ENCODE peak calls at places on chromosomes 13 and 19, in five cellular contexts. One of them, this sample, is unnamed.
A peak's percentile ranks its signal among the peaks of the same experiment; 100 is the strongest.

GRCh38 chr13:102298051-102298450 is 103.8 kb downstream of the FGF14 start:
- DNase-seq in SK-N-SH: no peak
- DNase-seq in A549: no peak
- DNase-seq in GM12878: no peak
- DNase-seq in K562: no peak
- DNase-seq in this sample: no peak

GRCh38 chr13:98575009-98575866 is 1.7 kb downstream of the STK24 start:
- DNase-seq in A549: no peak
- DNase-seq in SK-N-SH: no peak
- DNase-seq in GM12878: no peak
- DNase-seq in K562: no peak
- DNase-seq in this sample: no peak

GRCh38 chr19:19259741-19260140 is 13.4 kb downstream of the TM6SF2 start:
- DNase-seq in GM12878: no peak
- DNase-seq in A549: peak; percentile 53
- DNase-seq in K562: peak; percentile 83
- DNase-seq in SK-N-SH: peak; percentile 80
- DNase-seq in this sample: peak; percentile 11

GRCh38 chr19:52889931-52890330 is 7.5 kb downstream of the ZNF320 start:
- DNase-seq in K562: no peak
- DNase-seq in SK-N-SH: no peak
- DNase-seq in A549: no peak
- DNase-seq in GM12878: no peak
- DNase-seq in this sample: no peak

GRCh38 chr13:29937836-29938235 is 87.4 kb upstream of the UBL3 start:
- DNase-seq in A549: no peak
- DNase-seq in GM12878: no peak
- DNase-seq in SK-N-SH: no peak
- DNase-seq in K562: no peak
- DNase-seq in this sample: no peak

GRCh38 chr13:36428083-36428482 is 4.2 kb upstream of the CCNA1 start:
- DNase-seq in GM12878: no peak
- DNase-seq in K562: no peak
- DNase-seq in A549: no peak
- DNase-seq in SK-N-SH: no peak
- DNase-seq in this sample: no peak

GRCh38 chr13:99870541-99870940 is 101.0 kb downstream of the ZIC5 start:
- DNase-seq in SK-N-SH: no peak
- DNase-seq in K562: no peak
- DNase-seq in GM12878: no peak
- DNase-seq in A549: no peak
- DNase-seq in this sample: no peak

GRCh38 chr13:46521921-46522691 is 30.9 kb upstream of the LRCH1 start:
- DNase-seq in K562: no peak
- DNase-seq in GM12878: no peak
- DNase-seq in A549: no peak
- DNase-seq in SK-N-SH: peak; percentile 37
- DNase-seq in this sample: no peak

GRCh38 chr19:38395381-38396127 is 7.1 kb downstream of the SPRED3 start:
- DNase-seq in A549: no peak
- DNase-seq in SK-N-SH: no peak
- DNase-seq in K562: no peak
- DNase-seq in GM12878: no peak
- DNase-seq in this sample: no peak

GRCh38 chr19:18000981-18001836 is 6.8 kb upstream of the ARRDC2 start:
- DNase-seq in SK-N-SH: peak; percentile 92
- DNase-seq in K562: peak; percentile 83
- DNase-seq in A549: peak; percentile 82
- DNase-seq in GM12878: no peak
- DNase-seq in this sample: peak; percentile 73

DNA sequence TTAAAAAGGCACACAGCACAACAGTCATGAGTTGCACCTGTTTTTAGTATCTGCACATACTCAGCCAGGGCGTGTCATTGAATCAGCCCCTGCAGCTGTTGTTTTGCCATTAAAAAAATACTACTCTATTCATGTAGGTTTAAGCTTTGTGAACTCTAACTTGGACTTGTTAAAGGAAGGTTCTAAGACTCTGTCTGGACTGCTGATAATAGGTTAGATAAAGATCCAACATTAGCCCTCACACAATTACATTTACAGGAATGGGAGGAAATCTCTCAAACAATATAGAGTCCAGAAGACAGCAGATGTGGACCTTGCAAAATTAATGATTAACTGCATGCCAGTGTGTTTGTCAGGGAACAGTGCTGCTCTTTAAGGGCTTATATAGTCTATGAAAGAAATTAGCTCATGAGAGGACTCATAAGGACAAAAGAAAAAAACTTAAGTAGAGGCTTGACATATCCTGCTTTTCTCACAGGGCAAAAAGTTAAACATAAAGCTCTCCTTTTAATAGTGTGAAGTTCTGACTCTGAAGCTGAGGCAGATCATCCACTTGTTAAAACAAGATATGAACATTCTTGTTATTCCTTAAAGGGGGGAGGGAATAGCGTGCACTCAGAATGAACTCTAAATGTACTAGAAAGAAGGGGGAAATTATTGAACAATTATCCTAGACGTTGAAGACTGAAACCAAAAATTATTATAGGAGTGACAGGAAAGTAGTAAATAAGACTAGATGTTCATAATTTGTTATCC is 243.6 kb downstream of the NDFIP2 start:
- DNase-seq in SK-N-SH: no peak
- DNase-seq in K562: no peak
- DNase-seq in GM12878: no peak
- DNase-seq in A549: peak; percentile 23
- DNase-seq in this sample: no peak
- TF ChIP-seq RCOR1 in SK-N-SH: no peak
- TF ChIP-seq RCOR1 in K562: no peak
- TF ChIP-seq RCOR1 in GM12878: no peak
- TF ChIP-seq RCOR1 in A549: no peak
- TF ChIP-seq RCOR1 in this sample: no peak

GRCh38 chr13:64278493-64278892 is 2862.8 kb upstream of the PCDH20 start:
- DNase-seq in K562: no peak
- DNase-seq in A549: no peak
- DNase-seq in SK-N-SH: no peak
- DNase-seq in GM12878: no peak
- DNase-seq in this sample: peak; percentile 78
- TF ChIP-seq RCOR1 in K562: no peak
- TF ChIP-seq RCOR1 in A549: no peak
- TF ChIP-seq RCOR1 in SK-N-SH: no peak
- TF ChIP-seq RCOR1 in GM12878: no peak
- TF ChIP-seq RCOR1 in this sample: no peak

DNA sequence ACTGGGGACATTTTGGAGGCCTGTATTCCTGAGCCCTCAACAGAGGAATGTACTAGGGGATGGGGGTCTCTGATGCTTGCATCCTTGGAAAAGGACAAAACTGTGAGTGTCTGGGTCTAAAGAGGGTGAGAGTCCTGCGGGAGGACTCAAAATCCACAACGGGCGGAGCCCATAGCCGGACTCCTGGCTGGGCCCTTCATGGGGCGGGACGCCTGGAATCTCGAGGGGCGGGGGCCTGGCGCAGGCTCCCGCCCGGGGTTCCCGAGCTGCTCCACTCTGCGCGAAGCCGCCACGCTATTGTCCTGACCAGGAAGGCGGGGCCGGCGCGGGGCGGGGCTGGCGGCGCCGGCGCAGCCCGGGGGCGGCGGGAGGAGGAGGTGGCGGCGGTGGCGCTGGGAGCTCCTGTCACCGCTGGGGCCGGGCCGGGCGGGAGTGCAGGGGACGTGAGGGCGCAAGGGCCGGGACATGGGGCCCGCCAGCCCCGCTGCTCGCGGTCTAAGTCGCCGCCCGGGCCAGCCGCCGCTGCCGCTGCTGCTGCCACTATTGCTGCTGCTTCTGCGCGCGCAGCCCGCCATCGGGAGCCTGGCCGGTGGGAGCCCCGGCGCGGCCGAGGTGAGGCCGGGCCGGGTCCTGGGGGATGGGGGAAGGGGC is at the start of gene APLP1:
- DNase-seq in SK-N-SH: peak; percentile 92
- DNase-seq in GM12878: no peak
- DNase-seq in A549: peak; percentile 80
- DNase-seq in K562: peak; percentile 91
- DNase-seq in this sample: no peak
- TF ChIP-seq RCOR1 in SK-N-SH: no peak
- TF ChIP-seq RCOR1 in GM12878: no peak
- TF ChIP-seq RCOR1 in A549: no peak
- TF ChIP-seq RCOR1 in K562: no peak
- TF ChIP-seq RCOR1 in this sample: no peak

GRCh38 chr19:11141937-11142527 is 13.6 kb downstream of the SPC24 start:
- DNase-seq in SK-N-SH: no peak
- DNase-seq in K562: no peak
- DNase-seq in GM12878: no peak
- DNase-seq in A549: no peak
- DNase-seq in this sample: no peak
- TF ChIP-seq RCOR1 in SK-N-SH: no peak
- TF ChIP-seq RCOR1 in K562: no peak
- TF ChIP-seq RCOR1 in GM12878: no peak
- TF ChIP-seq RCOR1 in A549: no peak
- TF ChIP-seq RCOR1 in this sample: no peak

GRCh38 chr13:45119469-45119989 is 781 bp upstream of the GTF2F2 start:
- DNase-seq in A549: no peak
- DNase-seq in GM12878: peak; percentile 26
- DNase-seq in SK-N-SH: peak; percentile 37
- DNase-seq in K562: no peak
- DNase-seq in this sample: peak; percentile 77

GRCh38 chr13:45108716-45109706 is 11.3 kb upstream of the GTF2F2 start:
- DNase-seq in A549: no peak
- DNase-seq in K562: no peak
- DNase-seq in GM12878: peak; percentile 33
- DNase-seq in SK-N-SH: no peak
- DNase-seq in this sample: peak; percentile 66

DNA sequence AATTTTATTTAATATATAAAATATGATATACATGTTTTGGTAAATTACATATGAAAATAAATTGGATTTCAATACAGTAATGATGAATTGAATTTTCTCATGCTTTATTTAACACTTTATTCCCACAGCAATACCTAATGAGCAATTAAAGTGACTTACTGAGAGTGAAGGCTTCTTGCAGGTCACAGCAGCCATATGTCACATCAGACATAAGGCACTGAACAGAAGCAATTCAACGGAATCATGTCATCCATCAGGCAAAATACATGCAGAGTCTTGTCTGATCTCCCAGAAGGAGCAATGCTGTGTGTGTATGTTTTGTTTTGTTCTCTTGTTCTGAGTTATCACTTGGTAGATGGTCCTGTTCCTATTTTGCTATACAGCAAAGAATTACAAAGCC is 6.5 kb upstream of the GTF2F2 start:
- DNase-seq in SK-N-SH: no peak
- DNase-seq in K562: no peak
- DNase-seq in A549: no peak
- DNase-seq in GM12878: no peak
- DNase-seq in this sample: no peak
- TF ChIP-seq RCOR1 in SK-N-SH: no peak
- TF ChIP-seq RCOR1 in K562: no peak
- TF ChIP-seq RCOR1 in A549: no peak
- TF ChIP-seq RCOR1 in GM12878: no peak
- TF ChIP-seq RCOR1 in this sample: no peak

DNA sequence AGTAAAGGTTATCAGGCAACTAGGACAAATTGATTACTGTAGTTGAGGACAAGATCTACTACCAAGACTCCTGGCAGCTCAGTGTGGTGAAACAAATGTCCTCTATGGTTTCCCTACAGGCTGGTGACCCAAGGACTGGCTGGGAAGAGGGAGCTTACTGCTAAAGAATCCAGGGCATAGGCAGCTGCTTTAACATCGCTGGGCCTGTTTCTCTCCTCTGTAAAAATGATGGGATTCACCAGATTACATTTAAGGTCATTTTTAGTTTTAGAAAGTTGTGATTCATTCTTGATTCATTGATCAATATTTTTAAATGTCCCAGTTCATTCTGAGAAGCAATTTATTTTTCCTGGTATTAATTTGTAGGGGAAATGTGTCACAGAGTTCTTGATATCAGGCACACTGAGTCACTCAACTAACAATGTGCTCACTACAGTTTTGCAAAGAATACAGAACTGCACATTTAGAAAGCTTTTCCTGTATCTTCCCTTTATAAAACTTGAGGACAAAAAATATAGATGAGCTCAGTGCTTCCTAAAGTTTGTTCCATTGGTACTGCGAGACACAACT is 19.6 kb upstream of the FAM124A start:
- DNase-seq in SK-N-SH: no peak
- DNase-seq in GM12878: no peak
- DNase-seq in A549: no peak
- DNase-seq in K562: no peak
- DNase-seq in this sample: no peak
- TF ChIP-seq RCOR1 in SK-N-SH: no peak
- TF ChIP-seq RCOR1 in GM12878: no peak
- TF ChIP-seq RCOR1 in A549: no peak
- TF ChIP-seq RCOR1 in K562: no peak
- TF ChIP-seq RCOR1 in this sample: no peak